ENCODE peak calls at places on chromosomes 16 and 17, in seven cellular contexts. X, O, L, B, R, Y and C are unnamed samples.

GRCh38 chr17:8062435-8062806 is 23.6 kb downstream of the ALOX15B start:
- DNase-seq in O (no peak), Y (no peak), L (no peak), X (peak; percentile 42), R (no peak), B (no peak), C (no peak)

GRCh38 chr17:69060835-69061234 is at the start of gene ABCA9:
- DNase-seq in B (no peak), X (peak; percentile 84), L (no peak), O (no peak), Y (no peak), R (no peak), C (no peak)

GRCh38 chr16:49704586-49705155 is 151.2 kb downstream of the ZNF423 start:
- DNase-seq in R (peak; percentile 42), Y (no peak), O (no peak), L (no peak), X (no peak), B (no peak), C (no peak)

GRCh38 chr17:72092710-72093322 is 28.0 kb upstream of the SOX9 start:
- DNase-seq in B (no peak), Y (no peak), O (no peak), L (no peak), R (no peak), X (no peak), C (no peak)

GRCh38 chr16:71917900-71918299 is 22.6 kb downstream of the IST1 start:
- DNase-seq in B (no peak), R (no peak), Y (no peak), L (no peak), O (no peak), X (peak; percentile 26), C (no peak)

GRCh38 chr16:66510711-66511614 is 39.0 kb downstream of the TK2 start:
- DNase-seq in O (peak; percentile 39), L (no peak), R (peak; percentile 22), Y (peak; percentile 78), B (no peak), X (no peak), C (no peak)

GRCh38 chr17:48841395-48841831 is 10.6 kb downstream of the CALCOCO2 start:
- DNase-seq in B (peak; percentile 72), Y (no peak), L (no peak), R (no peak), X (peak; percentile 87), O (no peak), C (no peak)

GRCh38 chr17:77400445-77400870 is 259.7 kb downstream of the SEC14L1 start:
- DNase-seq in Y (no peak), B (peak; percentile 75), X (no peak), R (peak; percentile 59), L (peak; percentile 95), O (no peak), C (no peak)

GRCh38 chr17:67511012-67511411 is 133.9 kb downstream of the PITPNC1 start:
- DNase-seq in L (no peak), O (no peak), Y (no peak), X (no peak), R (no peak), B (no peak), C (no peak)

GRCh38 chr17:57735707-57736106 is 9.4 kb downstream of the CCDC182 start:
- DNase-seq in B (no peak), L (peak; percentile 60), R (peak; percentile 55), Y (no peak), X (no peak), O (no peak), C (no peak)

GRCh38 chr17:65660947-65661346 is 99.5 kb upstream of the AXIN2 start:
- DNase-seq in L (no peak), B (no peak), Y (no peak), X (peak; percentile 57), O (no peak), R (no peak), C (no peak)

GRCh38 chr17:77882481-77883212 is 75.9 kb upstream of the TNRC6C start:
- DNase-seq in B (peak; percentile 96), X (peak; percentile 31), Y (peak; percentile 84), R (no peak), L (no peak), O (peak; percentile 85), C (no peak)

GRCh38 chr16:11506816-11507305 is 79.9 kb downstream of the LITAF start:
- DNase-seq in O (no peak), L (no peak), B (no peak), X (no peak), R (no peak), Y (no peak), C (no peak)

GRCh38 chr17:1623057-1623456 is 5.6 kb downstream of the SLC43A2 start:
- DNase-seq in B (no peak), R (no peak), L (no peak), Y (no peak), X (no peak), O (no peak), C (no peak)

GRCh38 chr16:12319464-12320030 is 343.0 kb downstream of the SNX29 start:
- DNase-seq in O (no peak), L (no peak), R (no peak), Y (no peak), X (no peak), B (no peak), C (no peak)

GRCh38 chr17:56897646-56898424 is 16.0 kb downstream of the TRIM25 start:
- DNase-seq in O (no peak), B (no peak), Y (no peak), R (no peak), X (no peak), L (no peak), C (no peak)

GRCh38 chr16:50695017-50696000 is 1.9 kb downstream of the NOD2 start:
- DNase-seq in Y (peak; percentile 77), X (no peak), L (no peak), B (no peak), R (no peak), O (no peak), C (no peak)

GRCh38 chr16:6076631-6077030 is 979.0 kb upstream of the EEF2KMT start:
- DNase-seq in O (no peak), R (no peak), L (no peak), B (no peak), Y (no peak), X (no peak), C (no peak)

GRCh38 chr16:4291699-4292098 is 18.9 kb upstream of the TFAP4 start:
- DNase-seq in O (no peak), R (no peak), Y (no peak), B (no peak), X (no peak), L (no peak), C (no peak)
- H3K4me1 ChIP-seq in O (peaks cover 38% of the 10 kb centered on the region), R (peaks cover 14% of the 10 kb centered on the region), Y (no peaks in the 10 kb centered on the region), B (peaks cover 7% of the 10 kb centered on the region), X (peaks cover 24% of the 10 kb centered on the region), L (peaks cover 6% of the 10 kb centered on the region), C (no peaks in the 10 kb centered on the region)

GRCh38 chr16:19168173-19169080 is at the start of gene SYT17:
- DNase-seq in B (no peak), L (peak; percentile 88), Y (peak; percentile 58), X (no peak), R (peak; percentile 68), O (peak; percentile 85), C (no peak)
- H3K27ac ChIP-seq in B (no peak within 1 kb of the TSS), L (peak within 1 kb of the TSS; percentile 62), Y (no peak within 1 kb of the TSS), X (no peak within 1 kb of the TSS), R (no peak within 1 kb of the TSS), O (peak within 1 kb of the TSS; percentile 17), C (peak within 1 kb of the TSS; percentile 53)

GRCh38 chr17:50059256-50059655 is 3.3 kb downstream of the ITGA3 start:
- DNase-seq in Y (no peak), O (no peak), L (no peak), B (no peak), X (no peak), R (no peak), C (no peak)
- H3K4me3 ChIP-seq in Y (no peak overlapping the region), O (peak overlapping the region; percentile 61), L (peak overlapping the region; percentile 90), B (no peak overlapping the region), X (peak overlapping the region; percentile 82), R (no peak overlapping the region), C (peak overlapping the region; percentile 7)

DNA sequence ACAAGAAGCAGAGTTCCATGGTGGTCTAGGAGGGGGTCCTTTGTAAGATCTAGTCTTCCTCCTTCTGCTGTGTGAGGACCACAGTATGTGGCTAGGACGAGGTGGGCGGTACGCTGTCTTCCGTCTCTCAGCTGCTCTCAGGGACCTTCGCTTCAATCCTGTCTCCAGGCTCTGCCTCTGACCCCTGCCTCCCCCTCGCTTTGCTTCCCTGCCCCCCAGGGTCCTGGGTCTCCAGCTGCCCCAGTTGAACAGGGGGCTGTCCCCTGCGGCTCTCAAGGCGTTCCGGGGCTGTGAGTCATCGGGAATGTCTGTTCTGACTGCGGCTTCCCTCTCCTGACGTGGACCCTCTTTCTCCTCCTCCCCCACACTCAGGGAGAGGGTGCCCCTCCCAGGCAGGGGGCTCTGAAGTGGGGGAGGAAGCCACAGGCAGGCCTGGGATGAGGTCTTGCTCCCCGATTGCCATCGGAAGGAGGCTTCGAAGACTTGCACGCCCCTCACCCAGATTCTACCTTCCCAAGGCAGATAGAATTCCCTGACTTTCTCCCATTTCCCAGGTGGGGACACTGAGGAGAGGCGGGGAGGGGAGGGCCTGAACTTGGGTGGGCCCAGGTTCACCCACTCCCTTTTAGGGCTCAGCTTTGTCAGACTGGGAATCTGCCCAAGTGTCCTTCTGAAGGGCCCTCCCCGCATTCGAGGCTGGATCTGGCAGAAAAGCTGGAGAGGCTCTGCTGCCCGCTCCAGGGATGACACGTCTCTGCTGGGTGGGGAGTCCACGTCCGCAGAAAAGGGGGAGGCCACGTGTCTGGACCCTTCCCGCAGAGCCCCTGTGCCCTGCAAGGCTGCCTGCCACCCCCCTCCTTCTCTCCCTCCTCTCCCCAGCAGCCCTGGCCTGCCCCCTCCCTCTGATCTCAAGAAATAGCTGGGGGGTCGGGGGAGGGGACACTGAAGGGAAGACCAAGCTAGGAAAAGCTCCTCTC is 9.1 kb upstream of the COL1A1 start:
- DNase-seq in Y (peak; percentile 93), R (peak; percentile 48), O (peak; percentile 83), L (peak; percentile 75), X (peak; percentile 98), B (no peak), C (no peak)
- H3K4me1 ChIP-seq in Y (peaks cover 5% of the 10 kb centered on the region), R (peaks cover 43% of the 10 kb centered on the region), O (peaks cover 6% of the 10 kb centered on the region), L (peaks cover 60% of the 10 kb centered on the region), X (peaks cover 57% of the 10 kb centered on the region), B (peaks cover 6% of the 10 kb centered on the region), C (peaks cover 7% of the 10 kb centered on the region)